ENCODE peak calls at places on chromosomes 1 and 21, in nine cellular contexts. X, L, U, R, M, W, K, G and N are unnamed samples.

GRCh38 chr1:168347630-168348029 is 67.0 kb downstream of the TBX19 start:
- DNase-seq in K (no peak), M (no peak), X (no peak), R (no peak), L (no peak), U (no peak), W (no peak), G (no peak), N (no peak)

GRCh38 chr1:229127301-229127700 is 143.6 kb upstream of the RAB4A start:
- DNase-seq in M (peak; percentile 76), L (no peak), G (no peak), U (no peak), W (no peak), K (no peak), X (no peak), R (no peak), N (no peak)

GRCh38 chr21:42190492-42190875 is 28.5 kb upstream of the ABCG1 start:
- DNase-seq in L (no peak), U (no peak), G (no peak), W (no peak), R (no peak), X (no peak), M (no peak), K (no peak), N (no peak)

GRCh38 chr1:169868978-169869377 is 24.7 kb downstream of the SCYL3 start:
- DNase-seq in R (no peak), L (no peak), X (no peak), W (peak; percentile 71), M (no peak), G (no peak), K (no peak), U (no peak), N (no peak)

GRCh38 chr21:36429672-36430546 is 44.7 kb downstream of the CHAF1B start:
- DNase-seq in G (peak; percentile 100), L (peak; percentile 65), U (peak; percentile 90), R (peak; percentile 94), W (peak; percentile 99), K (peak; percentile 79), X (peak; percentile 95), M (no peak), N (no peak)

GRCh38 chr21:34795152-34796141 is 126.7 kb downstream of the CLIC6 start:
- DNase-seq in M (no peak), R (peak; percentile 68), W (peak; percentile 92), X (peak; percentile 61), G (peak; percentile 91), U (no peak), K (no peak), L (no peak), N (no peak)

GRCh38 chr1:39841429-39841828 is 41.9 kb downstream of the TRIT1 start:
- DNase-seq in M (no peak), R (no peak), G (no peak), U (no peak), L (no peak), X (no peak), K (no peak), W (no peak), N (no peak)

GRCh38 chr1:21874778-21875547 is 62.1 kb downstream of the HSPG2 start:
- DNase-seq in M (no peak), U (no peak), L (peak; percentile 82), K (no peak), X (no peak), G (no peak), W (no peak), R (no peak), N (no peak)

GRCh38 chr1:199422206-199422605 is 605.3 kb upstream of the NR5A2 start:
- DNase-seq in G (peak; percentile 51), X (peak; percentile 40), L (peak; percentile 1), U (peak; percentile 3), K (peak; percentile 71), W (peak; percentile 53), M (no peak), R (peak; percentile 44), N (no peak)

GRCh38 chr1:167689569-167689925 is 32.2 kb upstream of the MPZL1 start:
- DNase-seq in U (no peak), G (peak; percentile 40), K (no peak), L (no peak), M (no peak), R (no peak), X (no peak), W (peak; percentile 58), N (no peak)

GRCh38 chr1:50720457-50721053 is 239.5 kb downstream of the FAF1 start:
- DNase-seq in G (no peak), W (no peak), U (no peak), K (peak; percentile 51), M (no peak), X (no peak), R (no peak), L (no peak), N (no peak)

GRCh38 chr1:51555866-51556619 is 37.0 kb upstream of the EPS15 start:
- DNase-seq in G (no peak), R (no peak), X (no peak), L (no peak), W (peak; percentile 30), U (no peak), K (no peak), M (no peak), N (no peak)

GRCh38 chr1:221334082-221334481 is 407.8 kb downstream of the DUSP10 start:
- DNase-seq in X (no peak), W (no peak), K (no peak), U (no peak), G (no peak), M (no peak), L (no peak), R (no peak), N (no peak)

GRCh38 chr1:78673120-78673519 is 23.5 kb downstream of the IFI44 start:
- DNase-seq in L (no peak), X (no peak), M (no peak), G (no peak), U (no peak), K (peak; percentile 70), R (peak; percentile 21), W (no peak), N (no peak)

GRCh38 chr1:174007846-174008245 is 14.3 kb downstream of the RC3H1 start:
- DNase-seq in R (no peak), M (no peak), K (no peak), W (peak; percentile 49), G (peak; percentile 57), L (no peak), X (no peak), U (no peak), N (no peak)

GRCh38 chr1:223700388-223700918 is 11.9 kb upstream of the CAPN2 start:
- DNase-seq in G (peak; percentile 51), L (no peak), U (peak; percentile 73), X (peak; percentile 38), R (no peak), M (no peak), K (no peak), W (peak; percentile 89), N (no peak)

DNA sequence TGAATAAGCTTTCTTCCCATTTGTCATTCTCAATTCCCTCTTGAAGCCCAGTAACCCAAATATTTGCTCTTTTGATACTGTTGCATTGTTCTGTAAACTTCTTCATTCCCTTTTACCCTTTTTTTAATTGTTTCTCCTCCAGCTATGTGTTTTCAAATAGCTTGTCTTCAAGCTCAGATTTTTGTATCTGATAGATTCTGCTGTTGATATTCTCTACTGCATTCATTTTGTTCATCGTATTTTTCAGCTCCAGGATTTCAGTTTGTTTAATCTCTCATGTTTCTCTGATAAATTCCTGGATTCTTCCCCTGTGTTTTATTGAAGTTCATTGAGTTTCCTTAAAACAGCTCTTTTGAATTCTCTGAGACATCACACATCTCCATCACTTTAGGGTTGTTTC is 51.8 kb downstream of the PKN2 start:
- DNase-seq in M (no peak), U (no peak), K (no peak), X (no peak), R (no peak), W (no peak), L (no peak), G (no peak), N (no peak)
- H2AFZ ChIP-seq in M (no peak overlapping the region), U (no peak overlapping the region), K (no peak overlapping the region), X (no peak overlapping the region), R (no peak overlapping the region), W (no peak overlapping the region), L (no peak overlapping the region), G (no peak overlapping the region), N (no peak overlapping the region)

DNA sequence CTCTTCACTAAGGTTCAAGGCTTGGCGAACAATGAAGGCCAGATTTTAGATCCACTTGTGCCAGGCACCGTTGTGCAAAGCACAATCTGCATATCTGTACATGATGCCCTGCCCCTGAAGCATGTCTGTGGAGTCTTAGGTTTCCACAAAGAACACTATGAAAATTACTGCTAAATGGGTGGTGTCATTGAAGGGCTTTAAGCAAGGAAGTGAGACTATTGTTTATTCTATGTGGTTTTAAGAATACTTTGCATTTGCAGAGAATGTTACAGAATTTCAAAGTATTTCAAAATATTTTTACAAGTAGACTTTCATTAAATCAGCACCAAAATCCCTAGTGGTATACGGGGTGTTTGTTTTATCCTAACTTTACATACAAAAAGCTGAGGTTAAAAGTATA is 8.8 kb downstream of the TSEN15 start:
- DNase-seq in R (no peak), K (no peak), U (no peak), L (no peak), X (no peak), W (no peak), M (no peak), G (peak; percentile 30), N (no peak)
- H3K9me2 ChIP-seq in R (no peaks in the 10 kb centered on the region), K (no peaks in the 10 kb centered on the region), U (no peaks in the 10 kb centered on the region), L (no peaks in the 10 kb centered on the region), X (no peaks in the 10 kb centered on the region), W (no peaks in the 10 kb centered on the region), M (no peaks in the 10 kb centered on the region), G (no peaks in the 10 kb centered on the region), N (no peaks in the 10 kb centered on the region)

DNA sequence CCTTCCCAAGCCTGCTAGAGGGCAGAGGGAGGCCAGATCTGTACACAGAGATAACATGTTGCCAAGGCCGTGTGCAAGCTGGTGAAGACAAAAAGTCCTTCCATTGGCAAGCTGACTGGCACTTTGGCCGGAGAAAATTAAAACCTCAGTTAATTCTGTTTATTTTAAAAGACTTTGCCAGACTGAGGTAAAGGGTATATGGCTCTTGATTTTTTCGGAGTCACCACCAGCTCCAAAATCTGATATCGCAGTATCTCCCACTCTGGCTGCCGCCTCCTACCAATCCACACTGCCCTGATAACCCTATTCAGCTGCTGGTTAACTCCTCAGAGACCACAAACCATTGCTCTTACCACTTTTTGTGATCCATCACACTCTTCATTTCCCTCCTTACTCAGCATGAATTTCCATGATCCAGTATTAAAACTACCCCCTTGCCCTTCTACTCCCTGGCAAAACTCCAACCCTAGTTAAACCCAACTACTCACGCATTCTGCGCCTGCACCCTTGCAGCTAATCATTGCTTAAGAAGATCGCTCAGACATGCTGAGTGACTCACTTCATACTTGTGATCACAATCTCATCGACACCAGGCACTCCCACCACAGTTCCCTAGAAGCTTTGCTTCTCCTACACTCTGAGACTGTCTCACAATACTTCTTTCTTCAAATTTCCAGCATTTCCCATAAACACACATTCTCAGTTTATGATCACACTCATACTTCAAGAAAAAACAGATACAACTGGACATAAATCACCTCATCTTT is 5.8 kb upstream of the PPP1R15B start:
- DNase-seq in L (peak; percentile 65), W (peak; percentile 99), K (no peak), M (no peak), X (peak; percentile 83), G (peak; percentile 99), U (peak; percentile 77), R (peak; percentile 91), N (no peak)
- H3K4me3 ChIP-seq in L (peak overlapping the region; percentile 26), W (peak overlapping the region; percentile 61), K (no peak overlapping the region), M (no peak overlapping the region), X (peak overlapping the region; percentile 29), G (peak overlapping the region; percentile 67), U (peak overlapping the region; percentile 51), R (no peak overlapping the region), N (no peak overlapping the region)

DNA sequence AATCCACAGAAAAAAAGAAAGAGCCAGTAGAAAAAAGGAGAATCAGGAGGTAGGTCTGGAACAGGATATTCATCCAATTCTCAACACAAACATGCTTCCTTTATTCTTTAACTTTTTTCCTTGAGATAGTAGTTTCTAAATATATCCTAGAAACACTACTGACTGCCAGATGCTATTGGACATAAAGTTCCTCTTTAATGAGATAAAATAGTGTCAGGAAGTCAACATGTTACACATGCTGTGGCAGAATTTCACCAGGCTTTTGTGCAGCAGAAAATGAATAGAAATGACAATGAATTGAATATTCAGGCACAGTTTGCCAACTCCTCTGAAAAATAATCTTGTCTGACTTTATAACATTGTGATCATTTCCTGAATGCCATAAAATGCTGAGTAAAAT is 486.2 kb upstream of the ADGRL2 start:
- DNase-seq in L (no peak), U (no peak), G (no peak), W (no peak), M (no peak), X (no peak), K (no peak), R (no peak), N (no peak)
- H2AFZ ChIP-seq in L (no peak overlapping the region), U (no peak overlapping the region), G (no peak overlapping the region), W (no peak overlapping the region), M (no peak overlapping the region), X (no peak overlapping the region), K (no peak overlapping the region), R (no peak overlapping the region), N (no peak overlapping the region)